ENCODE peak calls at places on chromosomes 16 and 17, in four cellular contexts. M is ovary, Q is A549, F is suprapubic skin. O is an unnamed sample.

GRCh38 chr16:64964126-64964540 is 157.7 kb downstream of the CDH11 start:
- DNase-seq in F (no peak), M (no peak), Q (no peak), O (no peak)

GRCh38 chr16:7216719-7217118 is 115.9 kb upstream of the RBFOX1 start:
- DNase-seq in F (no peak), Q (no peak), M (no peak), O (no peak)

GRCh38 chr17:1673041-1673790 is 11.5 kb downstream of the PRPF8 start:
- DNase-seq in M (no peak), F (no peak), Q (no peak), O (no peak)

GRCh38 chr16:47460755-47461597 is at the start of the genes ITFG1 and PHKB:
- DNase-seq in Q (peak; percentile 94), F (peak; percentile 94), M (peak; percentile 93), O (peak; percentile 94)

GRCh38 chr17:49695698-49696232 is 12.0 kb downstream of the SLC35B1 start:
- DNase-seq in M (no peak), F (no peak), Q (no peak), O (no peak)

GRCh38 chr17:56834380-56835258 is 668 bp downstream of the DGKE start:
- DNase-seq in Q (peak; percentile 69), F (peak; percentile 76), M (no peak), O (peak; percentile 54)

GRCh38 chr16:84446086-84446485 is 58.4 kb downstream of the MEAK7 start:
- DNase-seq in Q (no peak), F (no peak), M (no peak), O (no peak)

GRCh38 chr16:83903739-83904138 is 4.8 kb downstream of the MLYCD start:
- DNase-seq in F (no peak), M (peak; percentile 78), Q (no peak), O (peak; percentile 13)

GRCh38 chr16:67158637-67159600 is 790 bp downstream of the TRADD start:
- DNase-seq in F (no peak), M (peak; percentile 68), Q (peak; percentile 59), O (peak; percentile 75)

GRCh38 chr17:11807606-11808005 is 189.7 kb downstream of the ZNF18 start:
- DNase-seq in Q (no peak), M (no peak), F (no peak), O (no peak)

GRCh38 chr16:5490499-5490898 is 392.9 kb upstream of the EEF2KMT start:
- DNase-seq in F (no peak), Q (peak; percentile 48), M (no peak), O (peak; percentile 72)

GRCh38 chr17:21042434-21043295 is at the start of gene USP22:
- DNase-seq in Q (no peak), M (no peak), F (no peak), O (peak; percentile 97)

GRCh38 chr16:22859925-22860324 is 46.0 kb downstream of the HS3ST2 start:
- DNase-seq in F (no peak), M (no peak), Q (no peak), O (no peak)

GRCh38 chr16:63714876-63715275 is 1407.0 kb downstream of the CDH11 start:
- DNase-seq in M (no peak), F (no peak), Q (no peak), O (no peak)

GRCh38 chr16:64455275-64455674 is 666.6 kb downstream of the CDH11 start:
- DNase-seq in F (no peak), M (no peak), Q (no peak), O (no peak)

GRCh38 chr17:27038676-27039075 is 255.2 kb upstream of the WSB1 start:
- DNase-seq in M (no peak), F (no peak), Q (peak; percentile 31), O (no peak)

GRCh38 chr17:17361543-17362511 is 58.7 kb downstream of the NT5M start:
- DNase-seq in F (peak; percentile 71), Q (no peak), M (no peak), O (peak; percentile 17)

GRCh38 chr16:72853575-72853974 is 194.4 kb downstream of the ZFHX3 start:
- DNase-seq in Q (no peak), F (no peak), M (no peak), O (no peak)

GRCh38 chr17:6420173-6420641 is 14.7 kb downstream of the AIPL1 start:
- DNase-seq in M (no peak), F (no peak), Q (peak; percentile 44), O (no peak)

GRCh38 chr16:53057658-53058057 is 2.9 kb downstream of the CHD9 start:
- DNase-seq in M (no peak), F (no peak), Q (no peak), O (no peak)

GRCh38 chr17:7862692-7863437 is 5.1 kb downstream of the CYB5D1 start:
- DNase-seq in M (peak; percentile 48), F (no peak), Q (peak; percentile 66), O (no peak)

GRCh38 chr17:32303861-32304288 is 38.1 kb downstream of the C17orf75 start:
- DNase-seq in M (no peak), Q (no peak), F (no peak), O (no peak)

GRCh38 chr17:30950669-30951399 is 20.0 kb upstream of the RNF135 start:
- DNase-seq in Q (peak; percentile 81), F (no peak), M (no peak), O (peak; percentile 74)

GRCh38 chr16:89100601-89101302 is 7.1 kb downstream of the ACSF3 start:
- DNase-seq in M (no peak), F (no peak), Q (no peak), O (peak; percentile 76)

GRCh38 chr16:68229431-68230175 is 6.3 kb downstream of the ESRP2 start:
- DNase-seq in F (no peak), M (no peak), Q (peak; percentile 55), O (no peak)

GRCh38 chr16:83701494-83701893 is 106.3 kb upstream of the HSBP1 start:
- DNase-seq in M (no peak), Q (peak; percentile 29), F (no peak), O (no peak)

GRCh38 chr17:16872836-16873653 is 98.9 kb downstream of the TNFRSF13B start:
- DNase-seq in M (no peak), F (no peak), Q (peak; percentile 57), O (no peak)

DNA sequence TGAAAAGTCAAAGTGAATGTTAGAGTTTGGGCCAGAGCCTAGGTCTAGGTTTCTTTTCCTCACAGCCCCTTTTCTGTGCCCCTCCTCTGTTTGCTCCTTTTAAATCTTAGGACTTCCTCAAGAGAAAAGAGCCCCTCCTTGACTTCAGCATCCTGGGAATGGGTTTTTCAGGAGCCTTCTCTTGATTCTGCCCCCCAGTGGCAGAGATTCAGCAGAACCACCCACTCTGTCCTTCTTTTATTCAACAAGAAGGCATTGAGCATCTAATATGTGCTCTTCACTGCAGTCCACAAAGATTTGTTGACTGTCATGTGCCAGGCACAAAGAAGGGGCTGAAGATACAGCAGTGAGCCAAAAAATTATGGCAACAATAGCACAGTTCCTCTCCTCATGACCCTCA is 270.8 kb upstream of the CDH5 start:
- DNase-seq in Q (no peak), M (no peak), F (no peak), O (no peak)
- H3K9me3 ChIP-seq in Q (no peaks in the 10 kb centered on the region), M (no peaks in the 10 kb centered on the region), F (no peaks in the 10 kb centered on the region), O (no peaks in the 10 kb centered on the region)

DNA sequence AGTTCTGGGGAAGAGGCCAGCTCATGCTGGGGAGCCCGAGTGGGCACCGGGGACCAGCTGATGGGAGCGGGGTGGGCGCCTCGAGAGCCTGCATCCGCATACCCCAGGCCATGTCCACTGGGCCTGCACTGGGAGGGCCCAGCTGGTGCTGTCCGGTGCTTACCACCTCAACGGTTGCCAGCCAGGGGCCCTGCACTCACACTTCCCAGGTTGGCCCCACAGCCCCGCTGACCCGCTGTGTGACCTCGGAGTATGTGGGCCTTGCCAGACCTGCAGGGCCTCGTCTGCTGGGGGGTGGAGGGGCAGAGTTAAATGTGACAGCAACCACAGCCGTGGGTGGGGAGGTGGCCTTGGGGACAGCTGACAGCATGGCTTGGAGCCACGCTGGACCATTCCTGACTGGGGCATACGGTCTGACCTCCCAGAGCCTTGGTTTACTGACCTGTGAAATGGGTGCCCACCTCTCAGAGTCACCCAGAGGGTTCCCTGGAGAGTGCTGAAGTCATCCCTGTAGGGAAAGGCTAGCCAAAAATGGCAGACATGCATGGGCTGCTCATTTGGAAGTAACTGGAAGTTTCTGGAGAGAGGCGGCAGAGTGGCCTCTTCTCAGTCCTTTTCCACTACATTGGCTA is 5.4 kb upstream of the GAA start:
- DNase-seq in Q (no peak), F (no peak), M (no peak), O (no peak)
- H3K27ac ChIP-seq in Q (no peak overlapping the region), F (no peak overlapping the region), M (no peak overlapping the region), O (no peak overlapping the region)

GRCh38 chr17:42577532-42578281 is at the start of gene PSMC3IP:
- DNase-seq in F (peak; percentile 98), Q (peak; percentile 96), M (peak; percentile 96), O (peak; percentile 98)
- TF ChIP-seq POLR2A in F (no peak), Q (peak; percentile 82), M (peak; percentile 39), O (peak; percentile 74)

GRCh38 chr17:53496356-53496755 is 326.4 kb upstream of the KIF2B start:
- DNase-seq in M (no peak), F (no peak), Q (no peak), O (no peak)

GRCh38 chr17:53499277-53499676 is 323.4 kb upstream of the KIF2B start:
- DNase-seq in Q (no peak), M (no peak), F (no peak), O (no peak)
- H3K9me3 ChIP-seq in Q (no peaks in the 10 kb centered on the region), M (no peaks in the 10 kb centered on the region), F (no peaks in the 10 kb centered on the region), O (no peaks in the 10 kb centered on the region)

GRCh38 chr17:51034800-51035199 is 85.9 kb downstream of the SPAG9 start:
- DNase-seq in Q (no peak), F (no peak), M (no peak), O (no peak)

GRCh38 chr17:51028176-51028863 is 92.3 kb downstream of the SPAG9 start:
- DNase-seq in Q (no peak), M (no peak), F (no peak), O (no peak)

GRCh38 chr17:51029568-51030463 is 90.9 kb downstream of the SPAG9 start:
- DNase-seq in M (no peak), Q (no peak), F (no peak), O (no peak)

GRCh38 chr17:51032850-51033249 is 87.8 kb downstream of the SPAG9 start:
- DNase-seq in Q (no peak), M (no peak), F (no peak), O (no peak)

DNA sequence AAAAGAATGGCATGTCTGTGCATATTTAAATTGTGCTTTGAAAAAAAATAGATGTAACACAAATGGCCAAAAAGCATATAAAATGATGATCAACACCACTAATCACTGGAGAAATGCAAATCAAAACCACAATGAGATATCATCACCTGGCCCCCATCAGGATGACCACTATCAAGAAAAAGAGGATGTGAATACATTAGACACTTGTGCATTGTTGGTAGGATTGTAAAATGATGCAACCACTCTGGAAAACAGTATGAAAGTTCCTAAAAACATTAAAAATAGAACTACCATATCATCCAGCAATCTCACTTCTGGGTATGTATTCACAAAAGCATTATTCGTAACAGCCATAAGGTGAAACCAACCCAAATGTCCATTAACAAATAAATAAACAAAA is 91.5 kb downstream of the SPAG9 start:
- DNase-seq in M (no peak), F (no peak), Q (no peak), O (no peak)
- H3K27ac ChIP-seq in M (no peak overlapping the region), F (no peak overlapping the region), Q (no peak overlapping the region), O (no peak overlapping the region)

GRCh38 chr16:804193-805048 is 3.9 kb upstream of the GNG13 start:
- DNase-seq in M (no peak), F (no peak), Q (no peak), O (peak; percentile 56)
- TF ChIP-seq POLR2A in M (no peak), F (no peak), Q (no peak), O (no peak)

O was measured in upper lobe of left lung.